ENCODE peak calls at places on chromosomes 2 and 18, in nine cellular contexts. B, D, Z, P, X, O, C, S and U are unnamed samples.

GRCh38 chr18:40868110-40868858 is 1086.8 kb upstream of the PIK3C3 start:
- DNase-seq in B (no peak), D (peak; percentile 89), Z (peak; percentile 88), P (peak; percentile 56), X (no peak), O (peak; percentile 88), C (peak; percentile 61), S (peak; percentile 76), U (no peak)

GRCh38 chr2:88067598-88067997 is at the start of gene SMYD1:
- DNase-seq in B (no peak), D (no peak), Z (no peak), P (no peak), X (no peak), O (no peak), C (no peak), S (no peak), U (no peak)

GRCh38 chr2:232598293-232598692 is 35.1 kb upstream of the EFHD1 start:
- DNase-seq in B (no peak), D (no peak), Z (no peak), P (no peak), X (no peak), O (no peak), C (no peak), S (no peak), U (no peak)

GRCh38 chr2:212721026-212721451 is 182.4 kb upstream of the ERBB4 start:
- DNase-seq in B (no peak), D (no peak), Z (no peak), P (no peak), X (no peak), O (no peak), C (no peak), S (no peak), U (no peak)

GRCh38 chr2:41937921-41938708 is 109.7 kb upstream of the PKDCC start:
- DNase-seq in B (no peak), D (no peak), Z (no peak), P (no peak), X (no peak), O (no peak), C (no peak), S (no peak), U (no peak)

GRCh38 chr2:230906471-230907230 is 18.4 kb downstream of the GPR55 start:
- DNase-seq in B (no peak), D (no peak), Z (no peak), P (no peak), X (no peak), O (no peak), C (no peak), S (no peak), U (no peak)

GRCh38 chr2:160679686-160680085 is 186.1 kb upstream of the RBMS1 start:
- DNase-seq in B (no peak), D (no peak), Z (no peak), P (no peak), X (no peak), O (no peak), C (no peak), S (no peak), U (no peak)

GRCh38 chr2:20476950-20477349 is 30.1 kb downstream of the RHOB start:
- DNase-seq in B (no peak), D (no peak), Z (no peak), P (no peak), X (no peak), O (no peak), C (no peak), S (no peak), U (no peak)

GRCh38 chr2:67039058-67039457 is 358.1 kb upstream of the ETAA1 start:
- DNase-seq in B (no peak), D (no peak), Z (no peak), P (no peak), X (no peak), O (no peak), C (no peak), S (no peak), U (no peak)

GRCh38 chr2:175002547-175003274 is 2.5 kb downstream of the CHN1 start:
- DNase-seq in B (no peak), D (no peak), Z (no peak), P (no peak), X (no peak), O (no peak), C (no peak), S (no peak), U (no peak)

GRCh38 chr2:58553522-58553921 is 312.4 kb upstream of the FANCL start:
- DNase-seq in B (no peak), D (no peak), Z (no peak), P (no peak), X (no peak), O (no peak), C (no peak), S (no peak), U (no peak)

GRCh38 chr2:58558866-58559265 is 317.7 kb upstream of the FANCL start:
- DNase-seq in B (no peak), D (no peak), Z (no peak), P (no peak), X (no peak), O (no peak), C (no peak), S (no peak), U (no peak)

GRCh38 chr2:58557166-58557565 is 316.0 kb upstream of the FANCL start:
- DNase-seq in B (no peak), D (no peak), Z (no peak), P (no peak), X (no peak), O (no peak), C (no peak), S (no peak), U (no peak)

GRCh38 chr2:58553937-58554336 is 312.8 kb upstream of the FANCL start:
- DNase-seq in B (no peak), D (peak; percentile 5), Z (no peak), P (no peak), X (no peak), O (peak; percentile 30), C (no peak), S (no peak), U (no peak)
- TF ChIP-seq CTCF in B (peak; percentile 16), D (peak; percentile 16), Z (peak; percentile 31), P (peak; percentile 19), X (no peak), O (peak; percentile 52), C (peak; percentile 58), S (no peak), U (peak; percentile 7)

GRCh38 chr2:121486191-121486590 is 44.5 kb upstream of the RNU4ATAC start:
- DNase-seq in B (no peak), D (no peak), Z (no peak), P (no peak), X (no peak), O (no peak), C (no peak), S (no peak), U (no peak)
- TF ChIP-seq CTCF in B (no peak), D (no peak), Z (no peak), P (no peak), X (no peak), O (no peak), C (no peak), S (no peak), U (no peak)

GRCh38 chr18:78696698-78697435 is 282.8 kb upstream of the SALL3 start:
- DNase-seq in B (no peak), D (no peak), Z (no peak), P (no peak), X (no peak), O (no peak), C (no peak), S (no peak), U (no peak)

GRCh38 chr18:78701753-78702409 is 277.7 kb upstream of the SALL3 start:
- DNase-seq in B (no peak), D (no peak), Z (no peak), P (no peak), X (no peak), O (no peak), C (no peak), S (no peak), U (no peak)

GRCh38 chr18:78697446-78697845 is 282.2 kb upstream of the SALL3 start:
- DNase-seq in B (no peak), D (no peak), Z (no peak), P (no peak), X (no peak), O (no peak), C (no peak), S (no peak), U (no peak)

GRCh38 chr18:78698914-78699313 is 280.7 kb upstream of the SALL3 start:
- DNase-seq in B (no peak), D (no peak), Z (no peak), P (no peak), X (no peak), O (no peak), C (no peak), S (no peak), U (no peak)

GRCh38 chr18:78699516-78699915 is 280.1 kb upstream of the SALL3 start:
- DNase-seq in B (no peak), D (no peak), Z (no peak), P (no peak), X (no peak), O (no peak), C (no peak), S (no peak), U (no peak)
- TF ChIP-seq CTCF in B (no peak), D (no peak), Z (no peak), P (no peak), X (no peak), O (no peak), C (no peak), S (no peak), U (no peak)

DNA sequence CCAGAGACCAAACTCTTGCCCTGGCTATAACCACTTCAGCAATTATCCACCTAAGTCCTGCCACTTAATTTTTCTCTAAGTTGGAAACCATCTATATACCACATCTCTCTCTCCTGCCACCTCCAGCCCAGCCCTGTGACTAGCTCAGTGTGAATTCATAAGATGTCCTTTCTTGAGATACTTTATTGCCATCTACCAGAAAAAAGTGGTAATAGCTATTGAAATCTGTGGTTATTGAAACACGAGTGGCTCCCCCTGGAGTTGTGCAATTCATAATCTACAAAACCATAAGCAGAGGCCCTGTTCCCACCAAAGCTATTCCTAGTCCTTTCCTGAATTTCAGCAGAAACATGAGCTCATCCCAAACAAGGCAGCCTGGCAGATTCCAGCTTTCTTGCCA is 324.0 kb downstream of the TXNL1 start:
- DNase-seq in B (no peak), D (peak; percentile 29), Z (peak; percentile 50), P (no peak), X (no peak), O (no peak), C (no peak), S (no peak), U (no peak)
- TF ChIP-seq CTCF in B (no peak), D (no peak), Z (peak; percentile 59), P (no peak), X (no peak), O (no peak), C (no peak), S (no peak), U (no peak)